ENCODE peak calls at places on chromosomes 12 and 14, in four cellular contexts. M is hepatocyte, S is colonic mucosa, K is neural progenitor cell. W is an unnamed sample.

GRCh38 chr14:68695326-68695768 is 97.5 kb downstream of the ZFP36L1 start:
- DNase-seq in M (no peak), K (no peak), S (no peak), W (no peak)

GRCh38 chr14:100549834-100550625 is 37.2 kb downstream of the BEGAIN start:
- DNase-seq in M (no peak), S (no peak), K (no peak), W (no peak)

GRCh38 chr14:98548071-98548686 is 723.8 kb downstream of the BCL11B start:
- DNase-seq in K (no peak), S (no peak), M (no peak), W (no peak)

GRCh38 chr12:53530920-53531319 is 23.6 kb upstream of the NPFF start:
- DNase-seq in M (no peak), S (no peak), K (no peak), W (no peak)

GRCh38 chr12:102821149-102821548 is 95.9 kb downstream of the PAH start:
- DNase-seq in S (no peak), M (no peak), K (no peak), W (no peak)

GRCh38 chr12:121430821-121431415 is 31.0 kb downstream of the RNF34 start:
- DNase-seq in M (no peak), K (no peak), S (no peak), W (no peak)

GRCh38 chr12:31235868-31236395 is 90.0 kb downstream of the SINHCAF start:
- DNase-seq in K (no peak), S (peak), M (no peak), W (peak)

GRCh38 chr12:47858511-47859266 is 39.0 kb upstream of the HDAC7 start:
- DNase-seq in M (no peak), K (no peak), S (no peak), W (peak)

GRCh38 chr14:73903028-73903427 is 16.4 kb downstream of the ZNF410 start:
- DNase-seq in S (no peak), K (no peak), M (no peak), W (no peak)

GRCh38 chr12:89574736-89575208 is 48.9 kb upstream of the POC1B start:
- DNase-seq in M (peak), K (no peak), S (no peak), W (peak)

GRCh38 chr14:65334765-65335411 is 77.6 kb upstream of the FUT8 start:
- DNase-seq in S (peak), K (peak), M (peak), W (peak)

GRCh38 chr14:26841920-26842741 is 244.3 kb upstream of the NOVA1 start:
- DNase-seq in K (no peak), M (peak), S (peak), W (no peak)

GRCh38 chr14:21543426-21544350 is 17.5 kb upstream of the SALL2 start:
- DNase-seq in S (no peak), M (no peak), K (peak), W (peak)

GRCh38 chr12:95582230-95583058 is 31.2 kb upstream of the USP44 start:
- DNase-seq in K (peak), S (no peak), M (peak), W (no peak)

GRCh38 chr12:43694879-43695278 is 63.7 kb downstream of the PUS7L start:
- DNase-seq in K (no peak), S (no peak), M (no peak), W (no peak)

GRCh38 chr12:130945793-130946492 is 7.8 kb upstream of the ADGRD1 start:
- DNase-seq in M (no peak), S (no peak), K (no peak), W (peak)

GRCh38 chr12:29516431-29516875 is 19.0 kb upstream of the OVCH1 start:
- DNase-seq in S (no peak), M (no peak), K (no peak), W (no peak)

GRCh38 chr12:110758922-110759321 is 16.2 kb upstream of the PPP1CC start:
- DNase-seq in M (no peak), S (no peak), K (no peak), W (no peak)

GRCh38 chr12:120444676-120445075 is 1.5 kb downstream of the TRIAP1 start:
- DNase-seq in S (no peak), M (no peak), K (no peak), W (no peak)

GRCh38 chr12:113154351-113154973 is 4.9 kb downstream of the CFAP73 start:
- DNase-seq in M (peak), S (no peak), K (peak), W (peak)
- H3K4me3 ChIP-seq in M (no peak), S (peak), K (peak), W (no peak)

DNA sequence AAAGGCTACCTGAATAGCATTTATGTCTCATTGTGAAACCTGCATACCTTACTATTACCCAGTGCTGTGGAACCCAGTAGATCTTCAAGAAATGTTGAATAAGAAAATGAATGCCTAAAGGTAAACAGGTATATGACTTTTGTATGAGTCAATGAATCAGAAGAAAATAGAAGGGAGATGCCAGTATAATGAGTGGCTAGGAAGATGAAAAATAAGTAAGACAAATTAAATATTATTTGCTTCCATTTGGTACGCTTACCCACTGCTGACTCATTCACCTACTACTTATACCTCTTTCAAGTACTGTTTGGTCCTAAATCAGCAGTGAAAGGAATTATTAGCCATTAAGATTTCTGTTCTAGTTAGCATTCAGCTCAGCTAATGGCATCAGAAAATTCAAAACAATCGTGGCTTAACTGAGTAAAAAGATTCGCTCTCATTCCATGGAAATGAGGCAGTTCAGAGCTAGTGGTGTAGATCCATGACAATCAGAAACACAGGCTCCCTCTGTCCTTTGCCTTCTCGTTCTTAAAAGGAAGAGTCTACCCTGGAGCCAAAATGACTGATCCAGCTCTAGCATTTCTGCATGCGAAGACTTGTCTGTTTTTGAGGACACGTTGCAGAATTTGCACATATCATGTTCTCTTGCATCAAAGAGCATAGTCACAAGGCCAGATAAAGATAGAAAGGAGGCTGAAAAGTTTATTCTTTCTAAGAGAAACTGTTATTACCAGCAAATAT is 705.8 kb upstream of the USP15 start:
- DNase-seq in S (no peak), K (no peak), M (no peak), W (no peak)
- H3K27ac ChIP-seq in S (no peak), K (no peak), M (no peak), W (no peak)

GRCh38 chr14:34018125-34018524 is 67.3 kb upstream of the EGLN3 start:
- DNase-seq in S (no peak), K (no peak), M (no peak), W (no peak)

GRCh38 chr14:34014936-34015335 is 64.1 kb upstream of the EGLN3 start:
- DNase-seq in M (no peak), K (no peak), S (no peak), W (no peak)

GRCh38 chr14:34020014-34020413 is 69.1 kb upstream of the EGLN3 start:
- DNase-seq in M (no peak), K (no peak), S (no peak), W (no peak)

GRCh38 chr14:34021096-34021495 is 70.2 kb upstream of the EGLN3 start:
- DNase-seq in M (no peak), K (no peak), S (no peak), W (no peak)

GRCh38 chr14:34018564-34019244 is 67.8 kb upstream of the EGLN3 start:
- DNase-seq in K (no peak), M (no peak), S (no peak), W (no peak)
- H3K4me3 ChIP-seq in K (no peak), M (no peak), S (no peak), W (no peak)

DNA sequence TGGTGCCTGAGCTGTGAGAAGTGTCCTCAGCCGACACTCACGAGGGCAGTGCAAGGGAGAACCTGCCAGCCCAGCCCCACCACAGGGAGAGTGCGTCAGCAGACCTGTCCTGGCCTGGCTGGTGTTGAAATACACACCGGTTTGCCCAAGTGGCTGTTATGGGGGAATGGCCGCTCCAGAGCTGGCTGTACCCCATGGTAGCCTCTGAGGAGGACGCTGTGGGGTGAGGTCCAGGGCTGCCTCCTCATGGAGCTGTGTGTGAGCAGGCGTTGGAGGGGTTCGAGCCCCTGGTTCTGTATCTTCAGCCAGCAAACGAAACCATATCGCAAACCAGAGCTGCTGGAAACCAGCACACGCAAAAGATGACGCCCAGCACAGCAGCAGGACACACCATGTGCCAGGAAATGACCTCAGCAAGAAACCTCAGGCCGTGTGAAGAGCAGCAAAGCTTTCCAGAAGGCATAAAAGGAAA is 9.3 kb downstream of the ANKRD9 start:
- DNase-seq in S (no peak), M (peak), K (no peak), W (peak)
- H3K27ac ChIP-seq in S (peak), M (peak), K (no peak), W (peak)

DNA sequence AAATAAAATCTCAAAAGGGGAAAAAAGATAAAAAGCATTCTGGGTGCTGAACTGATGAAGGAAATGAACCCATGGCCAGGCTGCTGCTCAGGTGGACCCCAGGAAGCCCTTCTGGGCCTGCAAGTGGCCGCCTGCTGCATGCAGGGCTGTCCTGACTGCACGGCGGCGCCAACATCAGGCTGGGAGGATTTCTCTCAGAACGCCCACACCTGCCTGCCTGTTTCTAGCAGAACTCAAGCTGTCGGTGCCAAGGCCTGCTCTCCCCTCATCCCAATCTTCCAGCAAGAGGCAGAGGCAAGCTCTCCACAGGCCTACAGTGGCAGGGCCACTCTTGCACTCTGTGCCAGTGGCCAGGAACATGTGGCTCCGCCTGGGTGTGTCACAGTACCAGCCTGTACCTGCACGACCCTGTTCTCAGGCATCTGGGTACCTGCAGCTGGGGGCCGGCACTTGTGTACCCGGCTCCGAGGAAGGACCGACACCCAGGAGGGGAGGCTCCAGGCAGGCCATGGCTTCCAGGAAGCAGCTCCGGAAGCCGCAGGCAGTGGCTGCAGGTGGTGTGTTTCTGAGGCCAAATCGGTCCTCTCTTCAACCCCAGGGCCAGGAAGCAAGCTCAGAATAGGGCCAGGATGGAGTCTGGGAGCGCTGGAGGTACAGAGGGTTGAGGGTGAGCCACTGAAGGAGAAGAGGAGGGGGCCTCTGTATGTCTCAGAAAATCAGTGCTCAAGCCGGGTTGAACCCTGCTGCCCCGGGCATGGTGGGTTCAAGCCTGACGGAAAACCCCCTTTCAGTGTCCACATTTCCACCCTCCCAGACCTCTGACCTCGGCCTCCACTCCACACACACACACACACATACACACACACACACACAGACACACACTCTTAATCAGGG is 2.5 kb upstream of the INF2 start:
- DNase-seq in K (peak), S (peak), M (no peak), W (no peak)
- H3K4me3 ChIP-seq in K (no peak), S (no peak), M (no peak), W (no peak)

W was measured in endodermal cell.